ENCODE peak calls at places on chromosomes 6 and 20, in nine cellular contexts. One of them, this sample, is unnamed. For H3K4me1, the result is how much of the 10 kb centered on the place peaks cover.

GRCh38 chr6:63527658-63528514 is 44.4 kb upstream of the LOC128125822 start:
- DNase-seq in mammary epithelial cell: peak
- DNase-seq in effector memory CD4-positive, alpha-beta T cell: no peak
- DNase-seq in SJSA1: peak
- DNase-seq in heart left ventricle: peak
- DNase-seq in gastrocnemius medialis: peak
- DNase-seq in hepatocyte: peak
- DNase-seq in tibial artery: no peak
- DNase-seq in left ventricle myocardium inferior: no peak
- DNase-seq in this sample: no peak

GRCh38 chr6:111971181-111971829 is 82.6 kb upstream of the CCN6 start:
- DNase-seq in mammary epithelial cell: no peak
- DNase-seq in effector memory CD4-positive, alpha-beta T cell: no peak
- DNase-seq in SJSA1: no peak
- DNase-seq in heart left ventricle: no peak
- DNase-seq in gastrocnemius medialis: no peak
- DNase-seq in hepatocyte: no peak
- DNase-seq in tibial artery: no peak
- DNase-seq in left ventricle myocardium inferior: no peak
- DNase-seq in this sample: no peak

GRCh38 chr6:123635144-123635543 is 1.6 kb downstream of the TRDN start:
- DNase-seq in mammary epithelial cell: no peak
- DNase-seq in effector memory CD4-positive, alpha-beta T cell: no peak
- DNase-seq in SJSA1: no peak
- DNase-seq in heart left ventricle: no peak
- DNase-seq in gastrocnemius medialis: peak
- DNase-seq in hepatocyte: no peak
- DNase-seq in tibial artery: no peak
- DNase-seq in left ventricle myocardium inferior: no peak
- DNase-seq in this sample: no peak

GRCh38 chr6:131197716-131198115 is 62.4 kb downstream of the AKAP7 start:
- DNase-seq in mammary epithelial cell: no peak
- DNase-seq in effector memory CD4-positive, alpha-beta T cell: no peak
- DNase-seq in SJSA1: no peak
- DNase-seq in heart left ventricle: no peak
- DNase-seq in gastrocnemius medialis: no peak
- DNase-seq in hepatocyte: no peak
- DNase-seq in tibial artery: no peak
- DNase-seq in left ventricle myocardium inferior: no peak
- DNase-seq in this sample: no peak

GRCh38 chr20:5722927-5723326 is 27.3 kb upstream of the SHLD1 start:
- DNase-seq in mammary epithelial cell: no peak
- DNase-seq in effector memory CD4-positive, alpha-beta T cell: no peak
- DNase-seq in SJSA1: no peak
- DNase-seq in heart left ventricle: no peak
- DNase-seq in gastrocnemius medialis: no peak
- DNase-seq in hepatocyte: no peak
- DNase-seq in tibial artery: no peak
- DNase-seq in left ventricle myocardium inferior: no peak
- DNase-seq in this sample: no peak

GRCh38 chr6:27334141-27334540 is 22.1 kb upstream of the POM121L2 start:
- DNase-seq in mammary epithelial cell: no peak
- DNase-seq in effector memory CD4-positive, alpha-beta T cell: no peak
- DNase-seq in SJSA1: no peak
- DNase-seq in heart left ventricle: no peak
- DNase-seq in gastrocnemius medialis: no peak
- DNase-seq in hepatocyte: no peak
- DNase-seq in tibial artery: no peak
- DNase-seq in left ventricle myocardium inferior: no peak
- DNase-seq in this sample: no peak

GRCh38 chr20:1718604-1719384 is 61.2 kb upstream of the SIRPG start:
- DNase-seq in mammary epithelial cell: peak
- DNase-seq in effector memory CD4-positive, alpha-beta T cell: no peak
- DNase-seq in SJSA1: no peak
- DNase-seq in heart left ventricle: no peak
- DNase-seq in gastrocnemius medialis: peak
- DNase-seq in hepatocyte: no peak
- DNase-seq in tibial artery: no peak
- DNase-seq in left ventricle myocardium inferior: no peak
- DNase-seq in this sample: no peak

GRCh38 chr6:154352898-154353585 is 3.6 kb downstream of the IPCEF1 start:
- DNase-seq in mammary epithelial cell: no peak
- DNase-seq in effector memory CD4-positive, alpha-beta T cell: no peak
- DNase-seq in SJSA1: no peak
- DNase-seq in heart left ventricle: no peak
- DNase-seq in gastrocnemius medialis: no peak
- DNase-seq in hepatocyte: no peak
- DNase-seq in tibial artery: no peak
- DNase-seq in left ventricle myocardium inferior: no peak
- DNase-seq in this sample: no peak

GRCh38 chr6:136343275-136343674 is 53.6 kb upstream of the BCLAF1 start:
- DNase-seq in mammary epithelial cell: no peak
- DNase-seq in effector memory CD4-positive, alpha-beta T cell: no peak
- DNase-seq in SJSA1: no peak
- DNase-seq in heart left ventricle: no peak
- DNase-seq in gastrocnemius medialis: no peak
- DNase-seq in hepatocyte: no peak
- DNase-seq in tibial artery: no peak
- DNase-seq in left ventricle myocardium inferior: no peak
- DNase-seq in this sample: no peak

GRCh38 chr20:13220857-13221297 is at the start of gene ISM1:
- DNase-seq in mammary epithelial cell: peak
- DNase-seq in effector memory CD4-positive, alpha-beta T cell: peak
- DNase-seq in SJSA1: no peak
- DNase-seq in heart left ventricle: no peak
- DNase-seq in gastrocnemius medialis: no peak
- DNase-seq in hepatocyte: peak
- DNase-seq in tibial artery: peak
- DNase-seq in left ventricle myocardium inferior: no peak
- DNase-seq in this sample: no peak

GRCh38 chr20:5164645-5165399 is 38.0 kb downstream of the CDS2 start:
- DNase-seq in mammary epithelial cell: no peak
- DNase-seq in effector memory CD4-positive, alpha-beta T cell: no peak
- DNase-seq in SJSA1: no peak
- DNase-seq in heart left ventricle: no peak
- DNase-seq in gastrocnemius medialis: no peak
- DNase-seq in hepatocyte: no peak
- DNase-seq in tibial artery: no peak
- DNase-seq in left ventricle myocardium inferior: no peak
- DNase-seq in this sample: no peak

GRCh38 chr6:34383171-34383631 is 9.3 kb downstream of the NUDT3 start:
- DNase-seq in mammary epithelial cell: no peak
- DNase-seq in effector memory CD4-positive, alpha-beta T cell: no peak
- DNase-seq in SJSA1: no peak
- DNase-seq in heart left ventricle: no peak
- DNase-seq in gastrocnemius medialis: no peak
- DNase-seq in hepatocyte: peak
- DNase-seq in tibial artery: no peak
- DNase-seq in left ventricle myocardium inferior: no peak
- DNase-seq in this sample: no peak

GRCh38 chr6:103268335-103268734 is 1591.4 kb downstream of the HACE1 start:
- DNase-seq in mammary epithelial cell: no peak
- DNase-seq in effector memory CD4-positive, alpha-beta T cell: no peak
- DNase-seq in SJSA1: no peak
- DNase-seq in heart left ventricle: no peak
- DNase-seq in gastrocnemius medialis: no peak
- DNase-seq in hepatocyte: no peak
- DNase-seq in tibial artery: no peak
- DNase-seq in left ventricle myocardium inferior: no peak
- DNase-seq in this sample: no peak

GRCh38 chr6:39882567-39882953 is 51.7 kb downstream of the MOCS1 start:
- DNase-seq in mammary epithelial cell: no peak
- DNase-seq in effector memory CD4-positive, alpha-beta T cell: no peak
- DNase-seq in SJSA1: peak
- DNase-seq in heart left ventricle: no peak
- DNase-seq in gastrocnemius medialis: no peak
- DNase-seq in hepatocyte: peak
- DNase-seq in tibial artery: peak
- DNase-seq in left ventricle myocardium inferior: peak
- DNase-seq in this sample: peak

GRCh38 chr6:26235240-26235730 is 129.7 kb upstream of the BTN3A2 start:
- DNase-seq in mammary epithelial cell: no peak
- DNase-seq in effector memory CD4-positive, alpha-beta T cell: no peak
- DNase-seq in SJSA1: no peak
- DNase-seq in heart left ventricle: no peak
- DNase-seq in gastrocnemius medialis: no peak
- DNase-seq in hepatocyte: no peak
- DNase-seq in tibial artery: no peak
- DNase-seq in left ventricle myocardium inferior: no peak
- DNase-seq in this sample: no peak

GRCh38 chr6:144434308-144434990 is 149.3 kb downstream of the UTRN start:
- DNase-seq in mammary epithelial cell: peak
- DNase-seq in effector memory CD4-positive, alpha-beta T cell: no peak
- DNase-seq in SJSA1: peak
- DNase-seq in heart left ventricle: no peak
- DNase-seq in gastrocnemius medialis: no peak
- DNase-seq in hepatocyte: no peak
- DNase-seq in tibial artery: no peak
- DNase-seq in left ventricle myocardium inferior: no peak
- DNase-seq in this sample: no peak

GRCh38 chr20:50043573-50044352 is 61.0 kb downstream of the SNAI1 start:
- DNase-seq in mammary epithelial cell: no peak
- DNase-seq in effector memory CD4-positive, alpha-beta T cell: no peak
- DNase-seq in SJSA1: no peak
- DNase-seq in heart left ventricle: no peak
- DNase-seq in gastrocnemius medialis: no peak
- DNase-seq in hepatocyte: no peak
- DNase-seq in tibial artery: no peak
- DNase-seq in left ventricle myocardium inferior: no peak
- DNase-seq in this sample: no peak

GRCh38 chr20:50041238-50041915 is 58.6 kb downstream of the SNAI1 start:
- DNase-seq in mammary epithelial cell: no peak
- DNase-seq in effector memory CD4-positive, alpha-beta T cell: no peak
- DNase-seq in SJSA1: no peak
- DNase-seq in heart left ventricle: no peak
- DNase-seq in gastrocnemius medialis: no peak
- DNase-seq in hepatocyte: no peak
- DNase-seq in tibial artery: no peak
- DNase-seq in left ventricle myocardium inferior: no peak
- DNase-seq in this sample: no peak

GRCh38 chr20:50042370-50043313 is 59.9 kb downstream of the SNAI1 start:
- DNase-seq in mammary epithelial cell: no peak
- DNase-seq in effector memory CD4-positive, alpha-beta T cell: no peak
- DNase-seq in SJSA1: no peak
- DNase-seq in heart left ventricle: no peak
- DNase-seq in gastrocnemius medialis: no peak
- DNase-seq in hepatocyte: no peak
- DNase-seq in tibial artery: no peak
- DNase-seq in left ventricle myocardium inferior: no peak
- DNase-seq in this sample: no peak

GRCh38 chr20:50040432-50041237 is 57.9 kb downstream of the SNAI1 start:
- DNase-seq in mammary epithelial cell: no peak
- DNase-seq in effector memory CD4-positive, alpha-beta T cell: no peak
- DNase-seq in SJSA1: no peak
- DNase-seq in heart left ventricle: no peak
- DNase-seq in gastrocnemius medialis: no peak
- DNase-seq in hepatocyte: no peak
- DNase-seq in tibial artery: no peak
- DNase-seq in left ventricle myocardium inferior: no peak
- DNase-seq in this sample: no peak

GRCh38 chr20:50044353-50044960 is 61.7 kb downstream of the SNAI1 start:
- DNase-seq in mammary epithelial cell: no peak
- DNase-seq in effector memory CD4-positive, alpha-beta T cell: no peak
- DNase-seq in SJSA1: no peak
- DNase-seq in heart left ventricle: no peak
- DNase-seq in gastrocnemius medialis: no peak
- DNase-seq in hepatocyte: no peak
- DNase-seq in tibial artery: no peak
- DNase-seq in left ventricle myocardium inferior: no peak
- DNase-seq in this sample: no peak
- H3K4me3 ChIP-seq in mammary epithelial cell: no peak
- H3K4me3 ChIP-seq in effector memory CD4-positive, alpha-beta T cell: no peak
- H3K4me3 ChIP-seq in SJSA1: no peak
- H3K4me3 ChIP-seq in heart left ventricle: no peak
- H3K4me3 ChIP-seq in gastrocnemius medialis: no peak
- H3K4me3 ChIP-seq in hepatocyte: no peak
- H3K4me3 ChIP-seq in tibial artery: no peak
- H3K4me3 ChIP-seq in left ventricle myocardium inferior: no peak
- H3K4me3 ChIP-seq in this sample: no peak

DNA sequence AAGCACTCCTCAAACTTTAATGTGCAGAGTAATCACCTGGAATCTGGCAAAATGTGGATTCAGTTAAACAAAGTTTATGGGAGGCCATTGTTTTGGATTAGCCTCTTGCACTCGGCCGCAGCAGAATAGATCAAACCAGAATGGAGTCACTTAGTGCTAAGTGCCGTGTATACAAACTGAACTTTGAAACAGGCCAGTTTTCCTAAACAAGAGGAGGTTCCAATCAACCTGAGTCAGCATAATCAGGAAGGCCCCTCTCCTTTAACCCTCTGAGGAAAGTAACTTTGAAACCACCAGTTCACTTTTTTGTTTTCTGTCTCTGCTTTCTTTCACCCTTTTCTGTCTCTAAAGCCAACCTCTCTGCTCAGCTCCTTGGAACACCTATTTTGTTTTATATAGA is 92.2 kb downstream of the UST start:
- DNase-seq in mammary epithelial cell: no peak
- DNase-seq in effector memory CD4-positive, alpha-beta T cell: no peak
- DNase-seq in SJSA1: no peak
- DNase-seq in heart left ventricle: no peak
- DNase-seq in gastrocnemius medialis: no peak
- DNase-seq in hepatocyte: peak
- DNase-seq in tibial artery: no peak
- DNase-seq in left ventricle myocardium inferior: no peak
- DNase-seq in this sample: no peak
- H3K27ac ChIP-seq in mammary epithelial cell: no peak
- H3K27ac ChIP-seq in effector memory CD4-positive, alpha-beta T cell: no peak
- H3K27ac ChIP-seq in SJSA1: no peak
- H3K27ac ChIP-seq in heart left ventricle: no peak
- H3K27ac ChIP-seq in gastrocnemius medialis: no peak
- H3K27ac ChIP-seq in hepatocyte: no peak
- H3K27ac ChIP-seq in tibial artery: no peak
- H3K27ac ChIP-seq in left ventricle myocardium inferior: no peak
- H3K27ac ChIP-seq in this sample: no peak

DNA sequence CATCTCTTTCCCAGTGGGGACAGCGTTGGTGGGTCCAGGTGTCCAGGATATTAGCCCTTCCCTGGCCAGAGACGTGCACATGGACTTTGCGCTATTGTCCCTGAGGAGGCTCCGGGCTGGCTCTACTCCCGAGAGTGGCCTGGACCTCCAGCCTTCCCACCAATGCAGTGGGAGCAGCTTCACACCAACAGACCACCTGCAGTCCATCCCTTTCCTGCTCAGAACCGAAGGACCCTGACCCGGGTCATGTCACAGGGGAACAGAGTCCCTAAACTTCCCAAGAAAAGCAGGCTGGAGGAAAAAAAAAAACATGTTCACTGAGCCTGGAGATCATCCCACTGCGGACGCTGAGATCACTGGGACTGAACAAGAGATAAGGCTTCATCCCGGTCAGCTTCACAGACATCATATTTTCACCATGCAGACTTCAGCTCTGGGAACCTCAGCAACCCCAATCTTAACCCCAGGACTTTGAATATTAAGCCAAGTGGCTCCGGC is 18.3 kb downstream of the ZMYND8 start:
- DNase-seq in mammary epithelial cell: no peak
- DNase-seq in effector memory CD4-positive, alpha-beta T cell: no peak
- DNase-seq in SJSA1: no peak
- DNase-seq in heart left ventricle: peak
- DNase-seq in gastrocnemius medialis: no peak
- DNase-seq in hepatocyte: no peak
- DNase-seq in tibial artery: no peak
- DNase-seq in left ventricle myocardium inferior: peak
- DNase-seq in this sample: no peak
- H3K4me1 ChIP-seq in mammary epithelial cell: under half
- H3K4me1 ChIP-seq in effector memory CD4-positive, alpha-beta T cell: under half
- H3K4me1 ChIP-seq in SJSA1: under half
- H3K4me1 ChIP-seq in heart left ventricle: under half
- H3K4me1 ChIP-seq in gastrocnemius medialis: under half
- H3K4me1 ChIP-seq in hepatocyte: half or more
- H3K4me1 ChIP-seq in tibial artery: under half
- H3K4me1 ChIP-seq in left ventricle myocardium inferior: half or more
- H3K4me1 ChIP-seq in this sample: half or more

GRCh38 chr20:51800769-51801219 is 1.5 kb downstream of the SALL4 start:
- DNase-seq in mammary epithelial cell: peak
- DNase-seq in effector memory CD4-positive, alpha-beta T cell: no peak
- DNase-seq in SJSA1: no peak
- DNase-seq in heart left ventricle: no peak
- DNase-seq in gastrocnemius medialis: no peak
- DNase-seq in hepatocyte: peak
- DNase-seq in tibial artery: no peak
- DNase-seq in left ventricle myocardium inferior: no peak
- DNase-seq in this sample: no peak
- H3K4me3 ChIP-seq in mammary epithelial cell: peak
- H3K4me3 ChIP-seq in effector memory CD4-positive, alpha-beta T cell: no peak
- H3K4me3 ChIP-seq in SJSA1: peak
- H3K4me3 ChIP-seq in heart left ventricle: peak
- H3K4me3 ChIP-seq in gastrocnemius medialis: peak
- H3K4me3 ChIP-seq in hepatocyte: peak
- H3K4me3 ChIP-seq in tibial artery: peak
- H3K4me3 ChIP-seq in left ventricle myocardium inferior: peak
- H3K4me3 ChIP-seq in this sample: peak

This sample was measured in thoracic aorta.